ENCODE peak calls at places on chromosomes 16 and 17, in four cellular contexts. W, E, M and A are unnamed samples.

GRCh38 chr16:640614-641013 is 1.0 kb upstream of the MCRIP2 start:
- DNase-seq in W (no peak), M (no peak), E (no peak), A (no peak)

GRCh38 chr17:47717261-47717697 is 15.8 kb upstream of the TBX21 start:
- DNase-seq in W (no peak), M (no peak), E (no peak), A (no peak)

GRCh38 chr16:30565984-30566383 is 5.5 kb downstream of the ZNF688 start:
- DNase-seq in E (no peak), W (no peak), M (no peak), A (no peak)

GRCh38 chr17:55540414-55541091 is 29.3 kb upstream of the SMIM36 start:
- DNase-seq in M (no peak), E (no peak), W (no peak), A (peak; percentile 37)

GRCh38 chr16:22684282-22685161 is 129.4 kb upstream of the HS3ST2 start:
- DNase-seq in E (no peak), W (no peak), M (peak; percentile 55), A (peak; percentile 69)

GRCh38 chr16:57519796-57520360 is 16.5 kb downstream of the CCDC102A start:
- DNase-seq in W (no peak), M (peak; percentile 92), E (no peak), A (peak; percentile 83)

GRCh38 chr17:36671144-36671543 is 69.8 kb downstream of the MRM1 start:
- DNase-seq in E (no peak), M (no peak), W (no peak), A (no peak)

GRCh38 chr17:74525781-74526288 is 5.4 kb downstream of the CD300LB start:
- DNase-seq in W (no peak), M (no peak), E (no peak), A (no peak)

GRCh38 chr17:3989156-3989886 is 25.1 kb upstream of the ATP2A3 start:
- DNase-seq in E (no peak), M (no peak), W (no peak), A (no peak)

GRCh38 chr16:17056666-17057065 is 414.1 kb downstream of the XYLT1 start:
- DNase-seq in E (no peak), M (no peak), W (no peak), A (no peak)

GRCh38 chr17:6070895-6071511 is 824 bp downstream of the WSCD1 start:
- DNase-seq in E (no peak), M (peak; percentile 42), W (no peak), A (peak; percentile 24)

GRCh38 chr17:46036491-46036890 is 37.4 kb downstream of the STH start:
- DNase-seq in W (no peak), M (no peak), E (no peak), A (no peak)

GRCh38 chr16:56614549-56614991 is 6.2 kb downstream of the MT2A start:
- DNase-seq in M (peak; percentile 65), E (no peak), W (no peak), A (peak; percentile 53)

GRCh38 chr16:85955566-85955965 is 56.6 kb downstream of the IRF8 start:
- DNase-seq in W (no peak), E (no peak), M (no peak), A (no peak)

GRCh38 chr16:54166342-54166865 is 120.2 kb downstream of the IRX3 start:
- DNase-seq in W (no peak), M (no peak), E (no peak), A (no peak)

GRCh38 chr17:37546242-37546641 is 56.6 kb downstream of the DUSP14 start:
- DNase-seq in W (no peak), M (no peak), E (no peak), A (no peak)